ENCODE peak calls at places on chromosomes 2 and 18, in five cellular contexts. H is K562, O is GM12878, L is HCT116, J is SK-N-SH. T is an unnamed sample.

GRCh38 chr2:71620851-71621251 is 167.5 kb downstream of the DYSF start:
- DNase-seq in H (no peak), O (no peak), L (no peak), J (no peak), T (no peak)

GRCh38 chr2:23901966-23902942 is 24.7 kb downstream of the ATAD2B start:
- DNase-seq in H (no peak), O (no peak), L (no peak), J (no peak), T (peak)

GRCh38 chr2:150303281-150303680 is 184.2 kb downstream of the RND3 start:
- DNase-seq in H (no peak), O (no peak), L (peak), J (no peak), T (no peak)

GRCh38 chr2:95380731-95381130 is 21.8 kb upstream of the FAHD2A start:
- DNase-seq in H (no peak), O (no peak), L (no peak), J (no peak), T (no peak)

GRCh38 chr2:31235504-31235902 is 1.6 kb downstream of the EHD3 start:
- DNase-seq in H (peak), O (no peak), L (no peak), J (no peak), T (no peak)

GRCh38 chr2:212912445-212913103 is 238.8 kb downstream of the IKZF2 start:
- DNase-seq in H (no peak), O (no peak), L (no peak), J (peak), T (peak)

GRCh38 chr2:121974919-121975654 is 219.6 kb downstream of the TSN start:
- DNase-seq in H (peak), O (peak), L (peak), J (peak), T (peak)

GRCh38 chr2:235514627-235515363 is 21.0 kb downstream of the AGAP1 start:
- DNase-seq in H (no peak), O (no peak), L (no peak), J (no peak), T (peak)

GRCh38 chr2:97996679-97997078 is 931 bp upstream of the TMEM131 start:
- DNase-seq in H (no peak), O (no peak), L (no peak), J (no peak), T (no peak)

GRCh38 chr2:27940090-27940671 is 49.7 kb downstream of the BABAM2 start:
- DNase-seq in H (no peak), O (no peak), L (no peak), J (no peak), T (no peak)
- TF ChIP-seq JUND in H (no peak), O (no peak), L (no peak), J (no peak), T (no peak)

GRCh38 chr18:76252880-76253279 is 242.2 kb downstream of the ZNF516 start:
- DNase-seq in H (peak), O (no peak), L (peak), J (no peak), T (no peak)
- TF ChIP-seq JUND in H (no peak), O (no peak), L (no peak), J (no peak), T (no peak)

DNA sequence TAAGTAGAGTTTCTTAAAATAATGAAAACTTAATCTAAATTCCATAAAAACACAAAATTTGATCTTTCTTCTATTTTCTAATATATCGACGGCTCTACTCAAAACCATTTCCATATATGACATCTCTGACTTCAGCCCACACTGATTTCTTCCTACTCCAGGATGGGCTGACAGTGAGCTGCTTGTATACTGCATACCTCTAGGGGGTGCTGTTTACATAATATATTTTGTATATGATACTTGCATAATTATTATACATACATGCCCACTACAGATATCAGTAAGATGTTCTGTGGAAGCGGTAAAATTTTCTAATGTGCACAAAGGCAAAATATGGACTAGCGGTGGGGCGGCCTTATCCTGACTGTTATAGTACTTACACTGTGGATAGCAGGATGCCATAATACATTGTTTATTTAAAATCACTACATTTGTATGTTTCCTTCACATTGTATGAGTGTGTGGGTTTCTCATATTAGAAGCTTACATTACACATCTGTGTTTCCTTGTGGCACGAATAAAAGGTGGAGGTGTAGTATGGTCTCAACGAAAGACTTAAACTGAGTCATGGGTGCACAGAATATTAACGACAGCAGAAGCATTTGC is 66.1 kb upstream of the NXPH2 start:
- DNase-seq in H (peak), O (no peak), L (peak), J (peak), T (peak)
- TF ChIP-seq JUND in H (no peak), O (no peak), L (no peak), J (no peak), T (no peak)

GRCh38 chr2:117123362-117123761 is 691.1 kb upstream of the DDX18 start:
- DNase-seq in H (no peak), O (no peak), L (no peak), J (no peak), T (no peak)

GRCh38 chr2:117126656-117127055 is 687.8 kb upstream of the DDX18 start:
- DNase-seq in H (no peak), O (no peak), L (no peak), J (no peak), T (no peak)

GRCh38 chr2:117127680-117128079 is 686.8 kb upstream of the DDX18 start:
- DNase-seq in H (no peak), O (no peak), L (no peak), J (no peak), T (no peak)

GRCh38 chr2:117128471-117128870 is 686.0 kb upstream of the DDX18 start:
- DNase-seq in H (no peak), O (no peak), L (no peak), J (no peak), T (no peak)
- TF ChIP-seq JUND in H (no peak), O (no peak), L (no peak), J (no peak), T (no peak)

GRCh38 chr2:74441690-74442482 is at the start of gene RTKN:
- DNase-seq in H (no peak), O (no peak), L (peak), J (no peak), T (peak)
- TF ChIP-seq JUND in H (no peak), O (no peak), L (no peak), J (no peak), T (no peak)

GRCh38 chr18:46222093-46222492 is 117.9 kb downstream of the HAUS1 start:
- DNase-seq in H (no peak), O (no peak), L (no peak), J (peak), T (no peak)

GRCh38 chr18:46220116-46220515 is 115.9 kb downstream of the HAUS1 start:
- DNase-seq in H (no peak), O (no peak), L (no peak), J (no peak), T (no peak)

GRCh38 chr18:46226461-46226860 is 122.3 kb downstream of the HAUS1 start:
- DNase-seq in H (no peak), O (no peak), L (no peak), J (no peak), T (no peak)

GRCh38 chr18:46222710-46223360 is 118.7 kb downstream of the HAUS1 start:
- DNase-seq in H (peak), O (no peak), L (no peak), J (no peak), T (no peak)

GRCh38 chr18:46224181-46224775 is 120.1 kb downstream of the HAUS1 start:
- DNase-seq in H (no peak), O (no peak), L (no peak), J (no peak), T (no peak)
- TF ChIP-seq JUND in H (no peak), O (no peak), L (no peak), J (no peak), T (no peak)

DNA sequence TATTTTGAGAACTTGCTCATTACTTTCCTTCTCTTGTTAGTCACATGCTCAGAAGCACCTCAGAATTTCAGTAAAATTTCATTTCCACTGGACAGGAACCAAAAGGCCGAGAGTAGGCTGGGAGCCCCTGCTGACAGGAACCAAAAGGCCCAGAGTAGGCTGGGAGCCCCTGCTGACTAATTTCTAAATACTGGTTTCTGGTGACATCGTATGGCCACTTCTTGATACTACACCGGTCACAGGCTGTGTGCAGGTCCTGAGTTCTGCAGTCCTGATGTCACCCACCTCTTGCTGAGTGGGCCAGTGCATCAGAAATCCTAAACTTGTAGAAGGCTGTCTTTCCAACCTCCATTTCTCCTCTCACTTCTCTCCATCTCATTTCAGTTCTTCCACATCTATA is 17.7 kb upstream of the EN1 start:
- DNase-seq in H (peak), O (peak), L (peak), J (peak), T (no peak)
- TF ChIP-seq JUND in H (no peak), O (no peak), L (no peak), J (no peak), T (no peak)

T was measured in T47D.